ENCODE peak calls at places on chromosomes 4 and X, in ten cellular contexts. H is cardiac muscle cell, R is BJ, J is colonic mucosa, S is cardiac fibroblast, I is fibroblast of mammary gland, F is neural progenitor cell, K is mucosa of descending colon, E is upper lobe of right lung, X is thoracic aorta. W is an unnamed sample.
A peak's percentile ranks its signal among the peaks of the same experiment; 100 is the strongest.

GRCh38 chr4:25703731-25704388 is 48.2 kb downstream of the SLC34A2 start:
- DNase-seq in E (no peak), K (no peak), X (no peak), I (peak; percentile 23), F (no peak), S (no peak), H (peak; percentile 25), R (no peak), J (no peak), W (peak; percentile 37)

GRCh38 chr4:38154251-38154650 is 194.1 kb downstream of the PTTG2 start:
- DNase-seq in K (no peak), S (no peak), H (no peak), E (no peak), R (no peak), I (no peak), F (no peak), X (no peak), J (no peak), W (no peak)

GRCh38 chrX:101223226-101223625 is 3.6 kb downstream of the DRP2 start:
- DNase-seq in S (no peak), I (no peak), R (no peak), H (no peak), E (no peak), X (no peak), K (no peak), J (no peak), F (no peak), W (no peak)

GRCh38 chr4:77699731-77700210 is 94.2 kb downstream of the CXCL13 start:
- DNase-seq in X (no peak), H (peak; percentile 89), S (peak; percentile 78), E (no peak), R (peak; percentile 37), F (peak; percentile 70), J (no peak), K (no peak), I (peak; percentile 90), W (peak; percentile 85)

GRCh38 chr4:144820706-144821105 is 174.8 kb downstream of the HHIP start:
- DNase-seq in E (no peak), F (peak; percentile 59), X (no peak), I (peak; percentile 79), R (peak; percentile 29), S (peak; percentile 76), H (peak; percentile 84), K (no peak), J (no peak), W (peak; percentile 84)

GRCh38 chr4:70737006-70737405 is 15.2 kb downstream of the RUFY3 start:
- DNase-seq in S (no peak), X (no peak), F (no peak), E (no peak), I (no peak), H (peak; percentile 37), J (no peak), R (no peak), K (no peak), W (no peak)

GRCh38 chr4:53147711-53148110 is 218.2 kb downstream of the SCFD2 start:
- DNase-seq in S (no peak), X (no peak), I (no peak), R (no peak), F (no peak), K (no peak), E (no peak), H (no peak), J (no peak), W (no peak)

GRCh38 chr4:137705171-137705783 is 173.0 kb upstream of the PCDH18 start:
- DNase-seq in H (peak; percentile 96), R (peak; percentile 74), K (no peak), J (no peak), I (peak; percentile 95), E (no peak), S (peak; percentile 96), X (no peak), F (no peak), W (peak; percentile 97)

GRCh38 chrX:120559799-120560198 is 963 bp downstream of the CUL4B start:
- DNase-seq in F (peak; percentile 1), S (peak; percentile 12), J (no peak), I (no peak), R (no peak), E (no peak), H (peak; percentile 13), X (no peak), K (no peak), W (no peak)

GRCh38 chr4:112189754-112190153 is 41.8 kb upstream of the AP1AR start:
- DNase-seq in X (no peak), I (peak; percentile 37), J (no peak), S (peak; percentile 64), R (no peak), F (no peak), H (peak; percentile 57), E (no peak), K (no peak), W (peak; percentile 54)
- TF ChIP-seq CTCF in X (no peak), I (peak; percentile 25), J (no peak), S (peak; percentile 16), R (peak; percentile 29), F (peak; percentile 30), H (peak; percentile 34), E (no peak), K (no peak), W (peak; percentile 37)

GRCh38 chr4:99024481-99025275 is 29.2 kb downstream of the METAP1 start:
- DNase-seq in E (no peak), K (peak; percentile 57), X (no peak), S (no peak), F (peak; percentile 4), J (peak; percentile 67), I (no peak), R (no peak), H (no peak), W (no peak)
- TF ChIP-seq CTCF in E (no peak), K (no peak), X (no peak), S (no peak), F (no peak), J (no peak), I (no peak), R (no peak), H (no peak), W (no peak)

GRCh38 chr4:161254375-161254774 is 909.4 kb downstream of the FSTL5 start:
- DNase-seq in X (no peak), F (no peak), R (no peak), K (no peak), S (no peak), J (no peak), H (no peak), I (no peak), E (no peak), W (no peak)
- TF ChIP-seq CTCF in X (no peak), F (no peak), R (no peak), K (no peak), S (no peak), J (no peak), H (no peak), I (no peak), E (no peak), W (no peak)

GRCh38 chr4:143337600-143338287 is 1.1 kb downstream of the GAB1 start:
- DNase-seq in I (peak; percentile 60), S (peak; percentile 60), F (peak; percentile 54), X (no peak), K (peak; percentile 83), R (no peak), E (peak; percentile 74), J (peak; percentile 88), H (peak; percentile 65), W (peak; percentile 50)
- TF ChIP-seq CTCF in I (no peak), S (no peak), F (no peak), X (no peak), K (no peak), R (no peak), E (no peak), J (no peak), H (no peak), W (no peak)

GRCh38 chrX:66015906-66016689 is 23.8 kb downstream of the VSIG4 start:
- DNase-seq in E (no peak), R (no peak), X (no peak), S (no peak), J (no peak), H (no peak), I (no peak), K (no peak), F (no peak), W (no peak)

GRCh38 chrX:66015152-66015827 is 24.6 kb downstream of the VSIG4 start:
- DNase-seq in K (no peak), R (no peak), X (no peak), S (no peak), J (no peak), H (peak; percentile 18), E (no peak), I (no peak), F (no peak), W (peak; percentile 10)

GRCh38 chrX:66018585-66019309 is 21.1 kb downstream of the VSIG4 start:
- DNase-seq in I (no peak), J (no peak), F (no peak), K (no peak), S (no peak), X (no peak), H (no peak), E (no peak), R (no peak), W (no peak)

GRCh38 chrX:66017659-66018170 is 22.2 kb downstream of the VSIG4 start:
- DNase-seq in H (no peak), S (no peak), E (no peak), J (peak; percentile 34), I (no peak), X (no peak), F (no peak), K (no peak), R (no peak), W (no peak)

GRCh38 chrX:66016905-66017658 is 22.8 kb downstream of the VSIG4 start:
- DNase-seq in J (no peak), I (no peak), F (no peak), E (no peak), R (no peak), S (no peak), H (no peak), K (no peak), X (no peak), W (no peak)
- TF ChIP-seq CTCF in J (no peak), I (no peak), F (no peak), E (no peak), R (no peak), S (no peak), H (no peak), K (no peak), X (no peak), W (no peak)

GRCh38 chrX:119101168-119101567 is 26.4 kb downstream of the KIAA1210 start:
- DNase-seq in H (no peak), J (no peak), X (no peak), K (no peak), E (no peak), F (no peak), I (no peak), S (no peak), R (no peak), W (no peak)

GRCh38 chrX:119093991-119094741 is 21.4 kb downstream of the CT47C1 start:
- DNase-seq in K (no peak), R (no peak), H (no peak), J (no peak), X (no peak), S (no peak), E (no peak), I (peak; percentile 61), F (no peak), W (no peak)

GRCh38 chrX:119094819-119095218 is 22.0 kb downstream of the CT47C1 start:
- DNase-seq in E (no peak), J (no peak), K (no peak), S (no peak), I (no peak), R (no peak), H (no peak), X (no peak), F (no peak), W (no peak)

GRCh38 chrX:119095936-119096335 is 23.1 kb downstream of the CT47C1 start:
- DNase-seq in S (no peak), H (no peak), E (no peak), K (no peak), X (no peak), R (no peak), J (no peak), I (peak; percentile 55), F (no peak), W (no peak)
- TF ChIP-seq CTCF in S (no peak), H (no peak), E (no peak), K (no peak), X (no peak), R (no peak), J (no peak), I (no peak), F (no peak), W (no peak)

W was measured in fibroblast of pulmonary artery.